ENCODE peak calls at places on chromosomes 16 and 17, in four cellular contexts. M is lower lobe of right lung, B is left ventricle myocardium inferior, W is esophagus squamous epithelium. V is an unnamed sample. For H3K4me1, the result is how much of the 10 kb centered on the place peaks cover.

GRCh38 chr17:2924211-2924610 is 128.0 kb downstream of the RAP1GAP2 start:
- DNase-seq in W (no peak), B (no peak), M (no peak), V (no peak)

GRCh38 chr16:49980166-49980565 is 44.9 kb upstream of the CNEP1R1 start:
- DNase-seq in M (no peak), W (no peak), B (no peak), V (no peak)

GRCh38 chr17:18920911-18921441 is 31.0 kb upstream of the SLC5A10 start:
- DNase-seq in W (no peak), M (no peak), B (no peak), V (no peak)

GRCh38 chr16:15650019-15650697 is at the start of gene NDE1:
- DNase-seq in M (peak), B (peak), W (peak), V (peak)

GRCh38 chr17:5667871-5668270 is 83.6 kb upstream of the NLRP1 start:
- DNase-seq in W (no peak), B (no peak), M (no peak), V (no peak)

GRCh38 chr16:70523013-70523620 is at the start of gene COG4:
- DNase-seq in W (peak), M (peak), B (peak), V (peak)

GRCh38 chr16:78257376-78257728 is 157.9 kb downstream of the WWOX start:
- DNase-seq in W (no peak), M (no peak), B (no peak), V (no peak)

GRCh38 chr16:56348168-56349085 is 76.9 kb downstream of the AMFR start:
- DNase-seq in B (no peak), W (no peak), M (peak), V (no peak)

GRCh38 chr16:72111653-72112451 is 18.2 kb downstream of the DHX38 start:
- DNase-seq in B (no peak), M (no peak), W (no peak), V (no peak)

GRCh38 chr17:21452377-21453143 is 76.4 kb downstream of the KCNJ12 start:
- DNase-seq in W (no peak), B (peak), M (peak), V (peak)

GRCh38 chr16:71724320-71724751 is at the start of gene PHLPP2:
- DNase-seq in W (no peak), B (no peak), M (no peak), V (no peak)

GRCh38 chr16:81821422-81822128 is 42.5 kb downstream of the PLCG2 start:
- DNase-seq in B (no peak), W (no peak), M (no peak), V (no peak)

GRCh38 chr16:11155284-11155806 is 100.7 kb downstream of the SOCS1 start:
- DNase-seq in B (no peak), M (no peak), W (no peak), V (no peak)

GRCh38 chr16:8962393-8963009 is 1.2 kb downstream of the USP7 start:
- DNase-seq in M (no peak), B (no peak), W (peak), V (no peak)

GRCh38 chr16:11135167-11135973 is 120.6 kb downstream of the SOCS1 start:
- DNase-seq in B (no peak), M (no peak), W (no peak), V (no peak)

GRCh38 chr17:78324391-78325075 is 35.3 kb downstream of the SOCS3 start:
- DNase-seq in B (peak), M (peak), W (no peak), V (peak)

GRCh38 chr17:50699410-50699809 is 8.3 kb downstream of the ANKRD40 start:
- DNase-seq in W (no peak), B (no peak), M (no peak), V (no peak)

GRCh38 chr17:27893834-27894503 is 804 bp upstream of the LYRM9 start:
- DNase-seq in B (no peak), W (no peak), M (no peak), V (no peak)

GRCh38 chr16:4938683-4939030 is 1.7 kb upstream of the PPL start:
- DNase-seq in B (no peak), W (no peak), M (no peak), V (no peak)

GRCh38 chr17:5069724-5070123 is 8.5 kb upstream of the ZFP3 start:
- DNase-seq in B (no peak), M (no peak), W (no peak), V (no peak)

GRCh38 chr17:60534010-60534555 is 8.0 kb upstream of the APPBP2 start:
- DNase-seq in M (no peak), W (no peak), B (no peak), V (no peak)

GRCh38 chr16:14003119-14003570 is 68.0 kb upstream of the MRTFB start:
- DNase-seq in W (no peak), M (peak), B (peak), V (peak)

GRCh38 chr16:56593573-56594291 is 4.4 kb downstream of the MT3 start:
- DNase-seq in B (no peak), W (no peak), M (no peak), V (no peak)

GRCh38 chr16:23635958-23636357 is 5.2 kb downstream of the PALB2 start:
- DNase-seq in B (no peak), W (no peak), M (no peak), V (no peak)

GRCh38 chr17:74746376-74746775 is 2.1 kb upstream of the NHERF1 start:
- DNase-seq in M (no peak), W (no peak), B (peak), V (no peak)

GRCh38 chr16:88454315-88455057 is 1.4 kb downstream of the ZFPM1 start:
- DNase-seq in M (no peak), W (no peak), B (no peak), V (no peak)

DNA sequence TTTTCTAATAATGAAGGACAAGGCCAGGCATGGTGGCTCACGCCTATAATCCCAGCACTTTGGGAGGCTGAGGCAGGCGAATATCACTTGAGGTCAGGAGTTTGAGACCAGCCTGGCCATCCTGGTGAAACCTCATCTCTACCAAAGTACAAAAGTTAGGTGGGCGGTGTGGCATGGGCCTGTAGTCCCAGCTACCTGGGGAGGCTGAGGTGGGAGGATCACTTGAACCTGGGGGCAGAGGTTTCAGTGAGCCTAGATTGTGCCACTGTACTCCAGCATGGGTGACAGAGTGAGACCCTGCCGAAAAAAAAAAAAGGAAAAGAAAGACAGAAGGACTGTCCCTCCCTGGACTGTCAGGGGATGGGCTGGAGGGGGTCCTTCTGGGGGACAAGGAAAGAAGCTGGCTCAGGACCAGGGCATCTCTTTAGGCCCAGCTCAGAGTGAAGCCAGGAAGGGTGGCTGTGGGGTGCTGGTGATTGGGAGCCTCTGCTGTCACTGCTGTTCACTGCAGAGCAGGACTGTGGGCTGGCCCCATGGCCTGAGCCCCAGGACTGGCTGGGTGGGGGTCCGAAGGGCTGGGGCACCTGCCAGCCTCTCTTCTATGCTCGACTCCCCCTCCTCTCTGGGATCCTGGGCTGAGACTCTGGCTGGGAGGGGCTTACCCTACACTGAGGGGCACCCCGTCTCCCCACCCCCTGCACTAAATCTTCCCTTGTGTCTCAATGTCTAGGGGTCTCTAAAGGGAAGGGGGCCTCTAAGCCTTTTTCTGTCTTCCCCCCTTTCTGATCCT is 909 bp upstream of the ARHGAP23 start:
- DNase-seq in M (no peak), W (no peak), B (no peak), V (no peak)
- H3K27ac ChIP-seq in M (peak), W (peak), B (peak), V (peak)

GRCh38 chr16:12536412-12536746 is 267.3 kb downstream of the CPPED1 start:
- DNase-seq in B (no peak), W (no peak), M (no peak), V (no peak)
- H3K4me1 ChIP-seq in B (under half), W (under half), M (under half), V (under half)

GRCh38 chr16:27499659-27500055 is 50.1 kb downstream of the GTF3C1 start:
- DNase-seq in W (no peak), B (peak), M (no peak), V (no peak)
- TF ChIP-seq CTCF in W (no peak), B (no peak), M (no peak), V (no peak)

DNA sequence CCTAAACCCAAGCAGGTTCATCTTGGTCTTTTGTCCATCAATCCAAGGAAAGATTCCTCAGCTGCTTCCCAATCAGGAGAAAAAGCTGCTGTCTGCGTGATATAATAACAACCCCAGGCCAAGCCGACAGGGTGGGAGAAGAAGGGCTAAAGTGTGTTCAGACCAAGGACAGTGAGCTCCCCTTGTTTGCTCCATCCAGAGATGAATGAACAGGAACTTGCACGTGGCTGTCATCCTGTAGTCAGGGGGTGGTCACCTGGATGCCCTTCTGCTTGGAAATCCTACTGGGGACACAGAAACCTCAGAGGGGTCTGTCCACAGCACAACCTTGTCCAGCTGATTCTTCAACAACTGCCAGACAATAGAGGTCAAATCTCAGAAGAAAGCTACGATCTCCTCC is 414.5 kb downstream of the SOX9 start:
- DNase-seq in M (no peak), B (no peak), W (no peak), V (no peak)
- H3K27ac ChIP-seq in M (no peak), B (no peak), W (no peak), V (no peak)

GRCh38 chr17:76074390-76075363 is at the start of gene GALR2:
- DNase-seq in M (no peak), B (no peak), W (no peak), V (no peak)

GRCh38 chr17:76077582-76078110 is 1.3 kb upstream of the ZACN start:
- DNase-seq in M (no peak), B (no peak), W (no peak), V (no peak)

GRCh38 chr17:76076100-76076764 is 1.7 kb downstream of the GALR2 start:
- DNase-seq in W (no peak), B (no peak), M (no peak), V (no peak)

GRCh38 chr17:76076765-76077581 is 2.0 kb upstream of the ZACN start:
- DNase-seq in W (no peak), B (no peak), M (no peak), V (no peak)

DNA sequence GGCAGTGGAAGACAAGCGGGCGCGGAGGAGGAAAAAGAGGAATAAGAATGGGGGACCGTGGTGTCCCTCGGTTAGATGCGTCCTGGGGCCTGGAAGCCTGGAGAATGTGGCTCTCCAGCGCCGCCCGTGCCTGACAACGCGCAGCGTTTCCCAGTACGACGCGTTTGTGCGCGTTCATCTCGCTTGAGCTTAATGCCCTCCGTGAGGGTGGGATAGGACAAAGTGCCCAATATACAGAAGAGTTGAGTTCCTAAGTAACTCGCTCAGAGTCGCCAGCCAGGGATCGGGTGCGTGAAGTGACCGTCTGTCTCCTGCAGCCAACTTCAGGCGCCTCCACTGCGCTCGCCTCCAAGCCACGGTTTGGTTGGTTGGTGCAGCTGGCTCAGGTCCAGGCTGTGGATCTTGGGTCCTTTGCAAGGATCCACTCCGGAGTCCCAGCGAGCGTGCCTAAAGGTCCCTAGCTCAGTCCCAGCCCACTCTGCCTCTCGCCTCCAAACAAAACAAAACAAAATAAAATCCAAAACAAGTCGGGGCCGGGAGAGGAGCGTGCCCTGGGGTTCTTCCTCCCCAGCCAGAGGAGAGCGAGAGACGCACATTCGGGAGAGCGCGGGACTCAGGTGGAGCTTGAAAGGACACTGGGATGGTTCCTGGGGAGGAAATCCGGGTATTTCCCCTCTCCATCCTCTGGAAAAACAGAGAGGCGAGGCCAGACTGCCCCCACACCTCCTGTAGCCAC is 951 bp downstream of the GALR2 start:
- DNase-seq in B (no peak), W (no peak), M (no peak), V (no peak)
- H3K4me1 ChIP-seq in B (half or more), W (under half), M (half or more), V (half or more)

GRCh38 chr17:79839363-79840203 is at the start of gene CBX4:
- DNase-seq in W (peak), B (peak), M (peak), V (peak)
- TF ChIP-seq CTCF in W (peak), B (peak), M (peak), V (peak)

GRCh38 chr16:22239131-22239805 is 33.2 kb downstream of the EEF2K start:
- DNase-seq in M (no peak), W (no peak), B (no peak), V (no peak)

GRCh38 chr16:22232277-22233049 is 26.4 kb downstream of the EEF2K start:
- DNase-seq in W (no peak), M (peak), B (no peak), V (no peak)

GRCh38 chr16:22240023-22240697 is 34.1 kb downstream of the EEF2K start:
- DNase-seq in M (no peak), W (no peak), B (no peak), V (no peak)

GRCh38 chr16:22233050-22233405 is 26.9 kb downstream of the EEF2K start:
- DNase-seq in B (no peak), W (no peak), M (no peak), V (no peak)

GRCh38 chr16:22235839-22236745 is 30.0 kb downstream of the EEF2K start:
- DNase-seq in B (peak), M (no peak), W (no peak), V (no peak)
- H3K27ac ChIP-seq in B (peak), M (no peak), W (no peak), V (no peak)

GRCh38 chr16:2151188-2152091 is 3.0 kb downstream of the RAB26 start:
- DNase-seq in B (no peak), W (no peak), M (no peak), V (no peak)
- H3K4me1 ChIP-seq in B (half or more), W (half or more), M (half or more), V (half or more)

GRCh38 chr16:83878838-83879237 is 20.1 kb upstream of the MLYCD start:
- DNase-seq in B (no peak), W (no peak), M (no peak), V (no peak)
- TF ChIP-seq CTCF in B (peak), W (peak), M (peak), V (peak)

GRCh38 chr17:41366070-41366469 is 3.5 kb downstream of the KRT33B start:
- DNase-seq in M (no peak), W (no peak), B (no peak), V (no peak)

GRCh38 chr17:41354538-41354937 is 3.9 kb upstream of the KRT33A start:
- DNase-seq in W (no peak), M (no peak), B (no peak), V (no peak)

GRCh38 chr17:41363881-41364280 is 5.7 kb downstream of the KRT33B start:
- DNase-seq in B (no peak), W (no peak), M (no peak), V (no peak)

DNA sequence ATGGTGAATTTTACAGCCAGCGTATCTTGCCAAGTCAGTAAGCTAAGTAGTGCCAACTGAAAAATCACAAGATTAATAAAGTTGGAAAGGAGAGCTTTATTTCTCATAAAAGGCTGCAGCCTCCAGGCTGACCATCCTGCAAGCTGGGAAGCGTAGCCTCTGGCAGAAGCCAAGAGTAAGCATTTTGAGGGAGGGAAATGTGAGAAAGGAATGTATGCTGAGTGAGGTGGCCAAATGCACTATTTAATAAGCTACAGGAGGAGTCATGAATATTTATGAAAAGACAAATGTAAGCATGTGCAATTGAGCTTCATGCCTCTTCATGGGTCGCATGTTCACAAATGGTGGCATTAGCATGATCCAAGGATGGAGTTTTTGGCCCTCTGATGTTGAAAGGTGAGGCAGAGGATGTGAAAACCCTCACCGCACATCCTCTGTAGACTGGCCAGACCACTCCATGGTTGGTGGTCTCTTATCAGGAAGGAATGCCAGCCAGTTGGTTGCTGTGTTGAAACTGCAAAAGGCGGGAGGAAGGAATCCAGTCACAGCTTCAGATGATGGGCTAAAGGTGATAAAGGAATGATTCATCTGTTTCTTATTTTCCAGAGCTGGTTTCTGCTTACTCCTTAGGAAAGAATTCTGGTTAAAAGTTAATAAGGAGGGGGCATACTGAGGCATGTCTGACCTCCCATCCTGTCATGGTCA is 9.2 kb downstream of the KRT33B start:
- DNase-seq in M (no peak), W (no peak), B (no peak), V (no peak)
- H3K27ac ChIP-seq in M (no peak), W (no peak), B (no peak), V (no peak)

V was measured in heart right ventricle.